ENCODE peak calls at places on chromosomes 3 and 15, in ten cellular contexts. H is activated CD4-positive, alpha-beta memory T cell treated with anti-CD3 and anti-CD28 coated beads, Interleukin-2, amount 10 ng/mL, durations not matched to agents 7 days and 5 days; B is NCI-H774; L is GM23248; E is activated CD8-positive, alpha-beta memory T cell treated with anti-CD3 and anti-CD28 coated beads for 1 hour; Y is OCI-M1; I is prostate gland; X is dermis microvascular lymphatic vessel endothelial cell; A is left cardiac atrium; F is activated naive CD4-positive, alpha-beta T cell treated with anti-CD3 and anti-CD28 coated beads, Interleukin-2, amount 10 ng/mL, durations not matched to agents 7 days and 5 days. Z is an unnamed sample.

GRCh38 chr3:99934984-99935797 is 117.5 kb downstream of the CMSS1 start:
- DNase-seq in H (no peak), B (no peak), L (no peak), E (no peak), Y (no peak), I (no peak), X (peak), A (no peak), F (no peak), Z (no peak)

GRCh38 chr15:57734860-57735259 is 28.3 kb downstream of the POLR2M start:
- DNase-seq in H (no peak), B (no peak), L (no peak), E (no peak), Y (no peak), I (no peak), X (no peak), A (no peak), F (no peak), Z (no peak)

GRCh38 chr15:62931650-62932049 is 110.9 kb upstream of the TPM1 start:
- DNase-seq in H (no peak), B (no peak), L (peak), E (no peak), Y (peak), I (no peak), X (no peak), A (no peak), F (no peak), Z (no peak)

GRCh38 chr15:74913041-74913440 is 6.4 kb upstream of the FAM219B start:
- DNase-seq in H (no peak), B (no peak), L (peak), E (no peak), Y (no peak), I (no peak), X (no peak), A (no peak), F (no peak), Z (no peak)

GRCh38 chr3:142999881-143000280 is 1.5 kb upstream of the U2SURP start:
- DNase-seq in H (no peak), B (no peak), L (no peak), E (no peak), Y (peak), I (no peak), X (no peak), A (no peak), F (no peak), Z (peak)

GRCh38 chr3:33006571-33007286 is 55.3 kb downstream of the CCR4 start:
- DNase-seq in H (no peak), B (no peak), L (no peak), E (no peak), Y (no peak), I (no peak), X (no peak), A (no peak), F (no peak), Z (no peak)

GRCh38 chr15:70910958-70911357 is 18.3 kb downstream of the LRRC49 start:
- DNase-seq in H (no peak), B (no peak), L (no peak), E (no peak), Y (peak), I (no peak), X (no peak), A (no peak), F (no peak), Z (no peak)

GRCh38 chr15:101481381-101481705 is 8.2 kb downstream of the PCSK6 start:
- DNase-seq in H (no peak), B (no peak), L (no peak), E (no peak), Y (no peak), I (no peak), X (no peak), A (no peak), F (no peak), Z (no peak)

GRCh38 chr3:52454235-52454937 is 545 bp upstream of the TNNC1 start:
- DNase-seq in H (no peak), B (no peak), L (no peak), E (no peak), Y (peak), I (no peak), X (no peak), A (no peak), F (no peak), Z (no peak)

GRCh38 chr3:6994081-6994668 is 133.3 kb downstream of the GRM7 start:
- DNase-seq in H (no peak), B (no peak), L (no peak), E (no peak), Y (peak), I (no peak), X (peak), A (no peak), F (no peak), Z (peak)

GRCh38 chr3:49707113-49707480 is 12.4 kb downstream of the AMIGO3 start:
- DNase-seq in H (no peak), B (no peak), L (peak), E (no peak), Y (no peak), I (no peak), X (no peak), A (no peak), F (no peak), Z (peak)

GRCh38 chr3:146577662-146578061 is 27.5 kb downstream of the PLSCR5 start:
- DNase-seq in H (peak), B (peak), L (peak), E (no peak), Y (peak), I (peak), X (peak), A (no peak), F (peak), Z (peak)

GRCh38 chr15:98422086-98422478 is 226.3 kb upstream of the IGF1R start:
- DNase-seq in H (no peak), B (no peak), L (no peak), E (no peak), Y (no peak), I (no peak), X (no peak), A (no peak), F (no peak), Z (no peak)

GRCh38 chr3:186298876-186299275 is 63.2 kb downstream of the DGKG start:
- DNase-seq in H (no peak), B (no peak), L (peak), E (no peak), Y (no peak), I (no peak), X (no peak), A (no peak), F (no peak), Z (no peak)

Z was measured in ACHN.